ENCODE peak calls at places on chromosomes 2 and 18, in five cellular contexts. L, T, W, D and U are unnamed samples.

GRCh38 chr2:75241696-75242095 is 42.4 kb upstream of the TACR1 start:
- DNase-seq in L (peak), T (peak), W (no peak), D (no peak), U (no peak)

GRCh38 chr2:68726608-68727367 is 7.8 kb upstream of the ARHGAP25 start:
- DNase-seq in L (no peak), T (no peak), W (no peak), D (no peak), U (no peak)

GRCh38 chr18:55763298-55763697 is 175.3 kb upstream of the TCF4 start:
- DNase-seq in L (peak), T (peak), W (no peak), D (peak), U (no peak)

GRCh38 chr18:58348517-58348916 is 280.4 kb downstream of the ALPK2 start:
- DNase-seq in L (no peak), T (no peak), W (no peak), D (no peak), U (no peak)

GRCh38 chr2:140990416-140990815 is 1140.4 kb downstream of the LRP1B start:
- DNase-seq in L (peak), T (peak), W (no peak), D (peak), U (no peak)

GRCh38 chr2:97995026-97995733 is 568 bp downstream of the TMEM131 start:
- DNase-seq in L (peak), T (peak), W (no peak), D (no peak), U (no peak)

GRCh38 chr2:175175896-175176295 is 5.6 kb downstream of the ATP5MC3 start:
- DNase-seq in L (peak), T (no peak), W (no peak), D (no peak), U (no peak)

GRCh38 chr2:48589170-48589767 is 28.4 kb upstream of the GTF2A1L start:
- DNase-seq in L (peak), T (peak), W (no peak), D (no peak), U (no peak)

GRCh38 chr2:68368657-68369339 is 3.7 kb downstream of the PLEK start:
- DNase-seq in L (peak), T (peak), W (no peak), D (peak), U (no peak)

GRCh38 chr2:187553908-187554703 is at the start of gene TFPI:
- DNase-seq in L (peak), T (peak), W (no peak), D (no peak), U (no peak)

GRCh38 chr2:234881413-234882241 is 70.2 kb upstream of the SH3BP4 start:
- DNase-seq in L (peak), T (peak), W (peak), D (peak), U (peak)

GRCh38 chr2:177989029-177989885 is 83.3 kb downstream of the PDE11A start:
- DNase-seq in L (peak), T (peak), W (no peak), D (no peak), U (no peak)

GRCh38 chr2:215601990-215602721 is 166.3 kb upstream of the FN1 start:
- DNase-seq in L (peak), T (no peak), W (no peak), D (no peak), U (no peak)

GRCh38 chr18:6795307-6795706 is 65.8 kb downstream of the ARHGAP28 start:
- DNase-seq in L (peak), T (no peak), W (no peak), D (peak), U (no peak)

GRCh38 chr18:66558773-66559172 is 45.1 kb downstream of the CDH19 start:
- DNase-seq in L (no peak), T (no peak), W (no peak), D (no peak), U (no peak)

GRCh38 chr2:95166065-95166763 is 605 bp downstream of the ZNF2 start:
- DNase-seq in L (no peak), T (no peak), W (no peak), D (no peak), U (no peak)

GRCh38 chr2:234091432-234091879 is 41.0 kb downstream of the SPP2 start:
- DNase-seq in L (no peak), T (peak), W (no peak), D (no peak), U (no peak)

GRCh38 chr2:128325665-128326181 is 7.1 kb upstream of the HS6ST1 start:
- DNase-seq in L (no peak), T (no peak), W (peak), D (no peak), U (no peak)

GRCh38 chr2:236621786-236622185 is 52.2 kb downstream of the ACKR3 start:
- DNase-seq in L (no peak), T (no peak), W (no peak), D (no peak), U (no peak)

GRCh38 chr18:49647496-49648168 is 85.8 kb downstream of the LIPG start:
- DNase-seq in L (peak), T (no peak), W (peak), D (no peak), U (no peak)

GRCh38 chr2:56127013-56127772 is 56.6 kb upstream of the CCDC85A start:
- DNase-seq in L (no peak), T (no peak), W (no peak), D (no peak), U (no peak)

GRCh38 chr2:80896576-80896975 is 592.0 kb upstream of the LRRTM1 start:
- DNase-seq in L (no peak), T (no peak), W (no peak), D (no peak), U (no peak)

GRCh38 chr2:166563894-166564293 is 69.8 kb upstream of the SCN7A start:
- DNase-seq in L (no peak), T (no peak), W (no peak), D (no peak), U (no peak)

GRCh38 chr2:228541794-228542193 is 360.3 kb upstream of the SPHKAP start:
- DNase-seq in L (peak), T (no peak), W (no peak), D (no peak), U (no peak)

GRCh38 chr18:12053312-12053711 is 40.3 kb upstream of the ANKRD62 start:
- DNase-seq in L (no peak), T (no peak), W (no peak), D (no peak), U (no peak)

GRCh38 chr18:3493501-3494244 is 43.7 kb downstream of the TGIF1 start:
- DNase-seq in L (no peak), T (no peak), W (no peak), D (no peak), U (no peak)

GRCh38 chr2:148814853-148815419 is 60.1 kb upstream of the KIF5C start:
- DNase-seq in L (peak), T (no peak), W (no peak), D (no peak), U (no peak)

GRCh38 chr2:9767656-9768281 is 75.5 kb upstream of the TAF1B start:
- DNase-seq in L (no peak), T (no peak), W (no peak), D (no peak), U (no peak)

GRCh38 chr2:70994055-70994444 is 623 bp downstream of the TEX261 start:
- DNase-seq in L (peak), T (no peak), W (no peak), D (no peak), U (no peak)

GRCh38 chr2:70994445-70995226 is at the start of gene TEX261:
- DNase-seq in L (peak), T (peak), W (peak), D (peak), U (peak)

GRCh38 chr2:70993689-70993986 is 1.0 kb downstream of the TEX261 start:
- DNase-seq in L (no peak), T (no peak), W (no peak), D (no peak), U (no peak)

GRCh38 chr2:70991742-70992141 is 2.9 kb downstream of the TEX261 start:
- DNase-seq in L (no peak), T (no peak), W (peak), D (no peak), U (no peak)

GRCh38 chr2:70992945-70993688 is 1.6 kb downstream of the TEX261 start:
- DNase-seq in L (no peak), T (no peak), W (no peak), D (no peak), U (no peak)
- H3K4me3 ChIP-seq in L (peak), T (peak), W (peak), D (peak), U (peak)

GRCh38 chr2:217877866-217878265 is 124.9 kb downstream of the TNS1 start:
- DNase-seq in L (no peak), T (no peak), W (no peak), D (no peak), U (no peak)
- TF ChIP-seq CTCF in L (no peak), T (no peak), W (no peak), D (no peak), U (no peak)

GRCh38 chr2:27891820-27892105 is 1.2 kb downstream of the BABAM2 start:
- DNase-seq in L (peak), T (peak), W (no peak), D (no peak), U (no peak)
- H3K4me3 ChIP-seq in L (no peak), T (peak), W (peak), D (no peak), U (no peak)

GRCh38 chr2:3454802-3455201 is 64.5 kb downstream of the ADI1 start:
- DNase-seq in L (no peak), T (no peak), W (no peak), D (no peak), U (no peak)

GRCh38 chr2:3458396-3459184 is 60.7 kb downstream of the ADI1 start:
- DNase-seq in L (no peak), T (no peak), W (no peak), D (no peak), U (no peak)

GRCh38 chr2:3457524-3458395 is 61.6 kb downstream of the ADI1 start:
- DNase-seq in L (no peak), T (no peak), W (no peak), D (no peak), U (no peak)

GRCh38 chr2:3453196-3453845 is 66.0 kb downstream of the ADI1 start:
- DNase-seq in L (no peak), T (no peak), W (peak), D (no peak), U (no peak)

GRCh38 chr2:3456125-3456524 is 63.2 kb downstream of the ADI1 start:
- DNase-seq in L (no peak), T (no peak), W (no peak), D (no peak), U (no peak)
- TF ChIP-seq CTCF in L (no peak), T (no peak), W (no peak), D (no peak), U (no peak)

DNA sequence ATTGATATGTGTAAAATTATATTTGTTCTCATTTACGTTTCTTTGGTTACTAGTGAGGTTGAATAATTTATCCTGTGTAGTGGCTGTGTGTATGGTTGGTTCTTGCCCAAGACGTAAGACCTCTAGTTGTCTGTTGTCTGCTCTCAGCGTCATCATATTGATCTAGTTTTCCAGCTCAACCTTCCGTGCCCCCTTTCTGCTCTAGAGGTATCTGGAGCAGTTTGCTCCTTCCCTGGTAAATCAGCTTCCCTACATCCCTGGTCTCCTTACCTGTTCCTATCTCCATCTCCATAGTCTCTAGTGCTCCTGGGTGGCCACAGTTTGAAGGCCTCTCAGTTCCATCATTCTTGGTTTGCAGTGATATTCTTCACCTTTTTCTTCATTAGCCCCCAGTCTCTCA is 1.2 kb downstream of the SMYD5 start:
- DNase-seq in L (no peak), T (no peak), W (no peak), D (no peak), U (no peak)
- H3K4me3 ChIP-seq in L (no peak), T (peak), W (peak), D (peak), U (peak)

GRCh38 chr2:130966149-130967019 is 126.9 kb downstream of the FAM168B start:
- DNase-seq in L (no peak), T (no peak), W (no peak), D (no peak), U (no peak)

GRCh38 chr2:130964931-130965330 is 128.2 kb downstream of the ARHGEF4 start:
- DNase-seq in L (no peak), T (no peak), W (no peak), D (no peak), U (no peak)

GRCh38 chr2:130967020-130967495 is 126.2 kb downstream of the FAM168B start:
- DNase-seq in L (no peak), T (no peak), W (no peak), D (no peak), U (no peak)

GRCh38 chr2:130963058-130963848 is 126.5 kb downstream of the ARHGEF4 start:
- DNase-seq in L (no peak), T (no peak), W (no peak), D (no peak), U (no peak)

DNA sequence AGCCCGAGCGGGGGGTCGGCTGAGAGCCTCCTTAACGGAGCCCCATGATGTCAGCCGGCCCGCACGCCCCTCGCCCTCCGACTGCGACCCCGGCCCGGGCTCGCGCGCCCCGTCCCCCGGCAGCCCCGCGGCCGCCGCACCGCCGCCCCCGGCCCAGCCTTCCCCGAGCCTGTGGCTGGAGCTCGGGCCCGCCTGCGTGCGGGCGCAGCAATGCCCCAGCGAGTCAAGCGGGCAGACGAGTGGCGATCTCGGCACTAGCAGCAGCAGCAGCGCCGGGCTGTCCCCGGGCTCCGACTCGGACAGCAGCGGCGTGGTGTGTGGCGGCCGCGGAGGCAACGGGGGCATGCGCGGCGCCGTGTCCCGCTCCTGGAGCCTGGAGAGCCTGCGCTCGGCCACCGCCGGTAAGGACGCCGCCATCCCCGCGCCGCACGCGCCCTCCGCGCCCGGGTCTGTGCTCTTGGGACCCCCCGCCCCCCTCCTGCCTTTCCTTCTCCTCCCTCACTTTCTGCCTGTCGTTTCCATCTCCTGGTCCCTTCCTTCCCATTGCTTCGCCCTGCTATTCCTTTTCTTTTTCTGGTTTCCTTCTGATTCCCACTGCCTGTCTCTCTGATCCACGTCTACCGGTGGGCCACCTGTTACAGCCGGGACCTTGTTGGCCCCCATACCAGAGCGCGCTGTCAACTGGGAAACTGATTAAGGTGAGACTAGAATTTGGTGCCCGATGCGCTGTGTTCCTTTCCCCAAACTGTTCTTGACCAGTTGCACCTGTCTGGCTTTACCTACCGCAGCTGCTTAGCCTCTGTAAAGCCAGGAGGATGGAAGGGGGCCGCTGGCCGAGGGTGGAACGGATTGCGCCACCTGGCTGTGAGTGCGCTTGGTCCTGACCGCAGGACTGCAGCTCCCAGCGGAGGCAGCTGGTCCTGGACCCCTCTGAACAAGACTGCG is 127.4 kb downstream of the ARHGEF4 start:
- DNase-seq in L (no peak), T (peak), W (no peak), D (no peak), U (peak)
- TF ChIP-seq CTCF in L (no peak), T (peak), W (no peak), D (peak), U (peak)

GRCh38 chr18:79395761-79396404 is at the start of gene NFATC1:
- DNase-seq in L (peak), T (peak), W (peak), D (no peak), U (no peak)
- H3K4me3 ChIP-seq in L (peak), T (peak), W (peak), D (peak), U (no peak)

DNA sequence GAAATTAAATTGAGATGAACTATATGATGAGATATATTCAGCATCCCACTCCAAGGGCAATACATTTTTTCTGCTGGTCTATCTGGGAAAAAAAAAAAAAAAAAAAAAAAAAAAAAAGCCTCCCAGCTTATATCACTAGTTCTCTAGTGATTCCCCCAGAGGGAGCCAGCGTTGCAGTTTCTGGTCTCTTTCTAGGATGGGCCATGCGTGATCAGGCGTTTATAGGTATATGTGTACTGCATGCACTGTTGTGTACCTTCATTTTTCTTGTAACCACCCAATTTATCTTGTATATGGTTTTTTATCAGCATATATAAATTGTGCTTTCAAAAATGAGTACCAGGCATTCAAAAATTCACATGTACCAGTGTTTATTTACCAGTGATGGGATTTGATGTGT is 35.1 kb downstream of the DCDC2C start:
- DNase-seq in L (peak), T (peak), W (no peak), D (no peak), U (peak)
- TF ChIP-seq CTCF in L (peak), T (peak), W (no peak), D (peak), U (peak)